ENCODE peak calls at places on chromosomes 5 and 9, in four cellular contexts. W is left ventricle myocardium inferior; C is stimulated activated CD4-positive, alpha-beta T cell treated with anti-CD3 and anti-CD28 coated beads, Interleukin-4, amount 100 ng/mL, for 4 hours; O is HCT116. J is an unnamed sample.

GRCh38 chr5:36614657-36615308 is 8.4 kb downstream of the SLC1A3 start:
- DNase-seq in C (no peak), W (no peak), O (no peak), J (no peak)

GRCh38 chr9:5773324-5773999 is 59.5 kb downstream of the ERMP1 start:
- DNase-seq in C (no peak), W (no peak), O (no peak), J (no peak)

GRCh38 chr9:3023449-3023848 is 179.6 kb upstream of the PUM3 start:
- DNase-seq in O (no peak), W (no peak), C (no peak), J (no peak)

GRCh38 chr5:51484326-51484725 is 101.1 kb downstream of the ISL1 start:
- DNase-seq in W (no peak), C (no peak), O (no peak), J (no peak)

GRCh38 chr5:96661101-96661840 is 905 bp upstream of the CAST start:
- DNase-seq in C (peak; percentile 12), O (no peak), W (no peak), J (no peak)

GRCh38 chr9:35619800-35620158 is 1.6 kb upstream of the CD72 start:
- DNase-seq in W (no peak), O (no peak), C (peak; percentile 23), J (no peak)

GRCh38 chr5:155836404-155836803 is 490.6 kb upstream of the SGCD start:
- DNase-seq in O (no peak), W (no peak), C (no peak), J (no peak)

GRCh38 chr9:91515074-91515687 is 91.5 kb upstream of the NFIL3 start:
- DNase-seq in C (no peak), W (peak; percentile 24), O (no peak), J (no peak)

GRCh38 chr5:53327811-53328331 is 152.6 kb upstream of the FST start:
- DNase-seq in O (no peak), C (no peak), W (no peak), J (no peak)

GRCh38 chr9:35882996-35883395 is 12.8 kb upstream of the OR13J1 start:
- DNase-seq in O (no peak), W (no peak), C (no peak), J (no peak)

GRCh38 chr9:25716220-25716872 is 38.1 kb upstream of the TUSC1 start:
- DNase-seq in W (no peak), O (no peak), C (no peak), J (peak; percentile 56)

J was measured in NCI-H460.